ENCODE peak calls at places on chromosome 18, in six cellular contexts. X is K562, O is GM23248, S is A673, W is neural progenitor cell, H is PC-3. P is an unnamed sample.

GRCh38 chr18:38611036-38611964 is 1045.7 kb upstream of the CELF4 start:
- DNase-seq in X (no peak), O (no peak), S (no peak), W (no peak), H (no peak), P (no peak)

GRCh38 chr18:9866627-9867453 is 18.9 kb upstream of the TXNDC2 start:
- DNase-seq in X (peak), O (no peak), S (no peak), W (no peak), H (peak), P (peak)

GRCh38 chr18:7808054-7808453 is 240.9 kb downstream of the PTPRM start:
- DNase-seq in X (no peak), O (no peak), S (no peak), W (no peak), H (no peak), P (no peak)

GRCh38 chr18:63765837-63766236 is 9.4 kb upstream of the SERPINB7 start:
- DNase-seq in X (no peak), O (no peak), S (no peak), W (no peak), H (no peak), P (no peak)

GRCh38 chr18:43882358-43882757 is 605.1 kb upstream of the SYT4 start:
- DNase-seq in X (no peak), O (no peak), S (no peak), W (no peak), H (no peak), P (no peak)

GRCh38 chr18:54162431-54162830 is 62.0 kb downstream of the MBD2 start:
- DNase-seq in X (no peak), O (peak), S (no peak), W (no peak), H (peak), P (peak)

GRCh38 chr18:27546991-27547390 is 361.9 kb upstream of the CHST9 start:
- DNase-seq in X (no peak), O (no peak), S (no peak), W (no peak), H (no peak), P (no peak)

GRCh38 chr18:10201226-10201625 is 253.2 kb upstream of the APCDD1 start:
- DNase-seq in X (no peak), O (no peak), S (no peak), W (no peak), H (no peak), P (no peak)

GRCh38 chr18:44777429-44778192 is 96.9 kb downstream of the SETBP1 start:
- DNase-seq in X (no peak), O (no peak), S (no peak), W (no peak), H (no peak), P (no peak)

GRCh38 chr18:66168834-66169233 is 418.0 kb downstream of the CDH7 start:
- DNase-seq in X (no peak), O (no peak), S (no peak), W (no peak), H (no peak), P (no peak)

GRCh38 chr18:34707670-34708069 is 2.4 kb upstream of the DTNA start:
- DNase-seq in X (no peak), O (peak), S (peak), W (peak), H (peak), P (peak)

GRCh38 chr18:44582432-44582831 is 98.3 kb upstream of the SETBP1 start:
- DNase-seq in X (no peak), O (no peak), S (no peak), W (no peak), H (no peak), P (no peak)

GRCh38 chr18:70422061-70422965 is 133.5 kb downstream of the SOCS6 start:
- DNase-seq in X (peak), O (peak), S (no peak), W (no peak), H (peak), P (peak)

GRCh38 chr18:45839415-45840395 is 14.2 kb downstream of the SIGLEC15 start:
- DNase-seq in X (peak), O (peak), S (peak), W (peak), H (peak), P (peak)

GRCh38 chr18:54150226-54150625 is 74.2 kb downstream of the MBD2 start:
- DNase-seq in X (no peak), O (no peak), S (no peak), W (no peak), H (peak), P (no peak)

GRCh38 chr18:32549248-32549842 is 78.7 kb upstream of the GAREM1 start:
- DNase-seq in X (peak), O (peak), S (peak), W (peak), H (peak), P (peak)

GRCh38 chr18:34153711-34154110 is 71.0 kb downstream of the NOL4 start:
- DNase-seq in X (no peak), O (peak), S (peak), W (no peak), H (peak), P (peak)

GRCh38 chr18:36580874-36581750 is 247.7 kb downstream of the TPGS2 start:
- DNase-seq in X (no peak), O (peak), S (no peak), W (no peak), H (peak), P (peak)

GRCh38 chr18:31267823-31268481 is 50.0 kb upstream of the DSG1 start:
- DNase-seq in X (no peak), O (no peak), S (no peak), W (no peak), H (no peak), P (no peak)

GRCh38 chr18:4750392-4751346 is 295.6 kb upstream of the DLGAP1 start:
- DNase-seq in X (no peak), O (no peak), S (no peak), W (no peak), H (no peak), P (no peak)

GRCh38 chr18:23209031-23209430 is 73.7 kb downstream of the CABLES1 start:
- DNase-seq in X (no peak), O (peak), S (no peak), W (no peak), H (peak), P (no peak)

GRCh38 chr18:46199515-46200147 is 95.4 kb downstream of the HAUS1 start:
- DNase-seq in X (peak), O (peak), S (no peak), W (no peak), H (peak), P (peak)

GRCh38 chr18:7749510-7749981 is 182.4 kb downstream of the PTPRM start:
- DNase-seq in X (no peak), O (no peak), S (no peak), W (no peak), H (no peak), P (no peak)

GRCh38 chr18:70522183-70522582 is 233.3 kb downstream of the SOCS6 start:
- DNase-seq in X (no peak), O (no peak), S (no peak), W (no peak), H (no peak), P (no peak)

GRCh38 chr18:76446321-76446720 is 48.7 kb downstream of the ZNF516 start:
- DNase-seq in X (no peak), O (peak), S (no peak), W (no peak), H (no peak), P (no peak)

GRCh38 chr18:42706618-42707017 is 408.9 kb downstream of the RIT2 start:
- DNase-seq in X (no peak), O (no peak), S (peak), W (peak), H (no peak), P (no peak)

GRCh38 chr18:515838-516237 is 15.3 kb upstream of the COLEC12 start:
- DNase-seq in X (no peak), O (peak), S (no peak), W (peak), H (peak), P (no peak)

GRCh38 chr18:40415224-40415791 is 1539.7 kb upstream of the PIK3C3 start:
- DNase-seq in X (no peak), O (peak), S (no peak), W (no peak), H (no peak), P (no peak)

GRCh38 chr18:23220355-23220754 is 85.1 kb downstream of the CABLES1 start:
- DNase-seq in X (no peak), O (no peak), S (no peak), W (no peak), H (no peak), P (no peak)

GRCh38 chr18:28512357-28512756 is 335.4 kb upstream of the CDH2 start:
- DNase-seq in X (no peak), O (peak), S (no peak), W (no peak), H (no peak), P (no peak)

GRCh38 chr18:66523219-66523991 is 80.5 kb downstream of the CDH19 start:
- DNase-seq in X (no peak), O (no peak), S (no peak), W (no peak), H (peak), P (no peak)

GRCh38 chr18:10354241-10354811 is 100.1 kb upstream of the APCDD1 start:
- DNase-seq in X (no peak), O (peak), S (no peak), W (no peak), H (no peak), P (peak)

GRCh38 chr18:7369006-7369405 is 138.1 kb downstream of the LRRC30 start:
- DNase-seq in X (no peak), O (no peak), S (no peak), W (peak), H (no peak), P (no peak)

GRCh38 chr18:55244520-55244919 is 285.3 kb upstream of the CCDC68 start:
- DNase-seq in X (no peak), O (peak), S (no peak), W (no peak), H (no peak), P (no peak)

GRCh38 chr18:37871583-37871982 is 306.0 kb upstream of the CELF4 start:
- DNase-seq in X (no peak), O (no peak), S (no peak), W (no peak), H (no peak), P (no peak)

GRCh38 chr18:76620326-76620813 is 125.3 kb upstream of the ZNF516 start:
- DNase-seq in X (peak), O (peak), S (peak), W (peak), H (no peak), P (peak)

GRCh38 chr18:24271381-24272331 is 126.0 kb downstream of the OSBPL1A start:
- DNase-seq in X (peak), O (peak), S (peak), W (peak), H (peak), P (peak)
- TF ChIP-seq EZH2 in X (no peak), O (no peak), S (no peak), W (no peak), H (no peak), P (no peak)

GRCh38 chr18:48136544-48137353 is 206.3 kb upstream of the SMAD2 start:
- DNase-seq in X (no peak), O (peak), S (no peak), W (peak), H (no peak), P (no peak)
- TF ChIP-seq EZH2 in X (no peak), O (no peak), S (peak), W (peak), H (no peak), P (no peak)

GRCh38 chr18:75209952-75210261 is 690 bp upstream of the TSHZ1 start:
- DNase-seq in X (peak), O (peak), S (peak), W (peak), H (no peak), P (no peak)
- TF ChIP-seq EZH2 in X (no peak), O (no peak), S (no peak), W (no peak), H (no peak), P (no peak)

DNA sequence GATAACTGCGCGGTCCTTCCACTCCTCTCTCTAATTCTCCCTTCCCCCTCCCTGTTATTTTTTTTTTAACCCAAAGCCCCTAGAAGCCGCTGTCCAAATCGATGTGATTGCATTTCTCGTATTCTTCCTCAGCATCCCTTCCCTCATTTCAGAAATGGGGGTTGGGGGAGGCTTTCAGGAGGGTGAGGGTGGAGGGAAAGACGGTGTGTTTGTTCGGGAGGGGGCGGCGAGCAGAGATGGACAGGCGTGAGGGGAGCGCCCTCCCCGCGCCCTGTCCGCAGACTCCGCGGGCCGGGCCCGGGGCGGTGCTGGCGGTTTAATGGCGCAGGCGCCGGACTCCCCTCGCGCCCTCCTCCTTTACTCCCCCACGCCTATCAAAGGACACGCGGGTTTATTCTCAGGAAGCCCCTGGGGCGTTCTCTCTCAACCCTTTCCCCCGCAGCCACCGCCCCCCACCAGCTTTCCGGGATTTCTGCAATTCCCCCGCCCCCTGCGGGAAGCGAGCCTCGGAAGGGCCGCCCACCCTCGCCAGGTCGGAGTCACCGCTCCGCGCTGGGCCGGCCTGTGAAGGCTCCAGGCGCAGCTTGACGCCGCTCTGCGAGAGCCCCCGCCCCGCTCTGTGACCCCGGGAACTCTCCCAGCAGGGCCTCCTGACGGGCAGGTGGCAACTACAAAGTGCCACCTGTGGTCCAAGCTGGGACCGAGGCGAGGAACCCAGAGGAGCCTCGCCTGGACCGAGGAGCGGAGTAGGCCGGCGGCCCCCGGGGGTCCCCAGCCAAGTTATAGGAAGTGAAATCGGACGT is 981 bp downstream of the ST8SIA3 start:
- DNase-seq in X (no peak), O (no peak), S (no peak), W (peak), H (no peak), P (no peak)
- TF ChIP-seq EZH2 in X (no peak), O (peak), S (peak), W (no peak), H (no peak), P (no peak)

GRCh38 chr18:49910986-49911385 is 97.7 kb upstream of the ACAA2 start:
- DNase-seq in X (no peak), O (no peak), S (no peak), W (no peak), H (no peak), P (no peak)
- TF ChIP-seq EZH2 in X (no peak), O (no peak), S (no peak), W (no peak), H (no peak), P (no peak)

DNA sequence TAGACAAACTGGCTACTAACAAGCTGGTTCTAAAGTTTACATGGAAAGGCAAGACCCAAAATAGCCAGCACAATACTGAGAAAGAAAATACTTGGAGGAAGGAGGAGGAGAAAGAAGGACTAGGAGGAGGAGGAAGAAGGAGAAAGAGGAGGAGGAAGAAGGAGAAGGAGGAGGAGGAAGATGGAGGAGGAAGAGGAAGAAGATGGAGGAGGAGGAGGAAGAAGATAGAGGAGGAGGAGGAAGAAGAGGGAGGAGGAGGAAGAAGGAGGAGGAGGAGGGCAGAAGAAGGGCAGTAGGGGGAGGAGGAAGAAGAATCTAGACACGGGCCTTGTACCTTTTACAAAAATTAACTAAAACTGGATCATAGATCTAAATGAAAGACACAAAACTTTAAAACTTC is 92.6 kb downstream of the METTL4 start:
- DNase-seq in X (no peak), O (no peak), S (no peak), W (no peak), H (no peak), P (no peak)
- TF ChIP-seq EZH2 in X (no peak), O (no peak), S (no peak), W (no peak), H (no peak), P (no peak)

DNA sequence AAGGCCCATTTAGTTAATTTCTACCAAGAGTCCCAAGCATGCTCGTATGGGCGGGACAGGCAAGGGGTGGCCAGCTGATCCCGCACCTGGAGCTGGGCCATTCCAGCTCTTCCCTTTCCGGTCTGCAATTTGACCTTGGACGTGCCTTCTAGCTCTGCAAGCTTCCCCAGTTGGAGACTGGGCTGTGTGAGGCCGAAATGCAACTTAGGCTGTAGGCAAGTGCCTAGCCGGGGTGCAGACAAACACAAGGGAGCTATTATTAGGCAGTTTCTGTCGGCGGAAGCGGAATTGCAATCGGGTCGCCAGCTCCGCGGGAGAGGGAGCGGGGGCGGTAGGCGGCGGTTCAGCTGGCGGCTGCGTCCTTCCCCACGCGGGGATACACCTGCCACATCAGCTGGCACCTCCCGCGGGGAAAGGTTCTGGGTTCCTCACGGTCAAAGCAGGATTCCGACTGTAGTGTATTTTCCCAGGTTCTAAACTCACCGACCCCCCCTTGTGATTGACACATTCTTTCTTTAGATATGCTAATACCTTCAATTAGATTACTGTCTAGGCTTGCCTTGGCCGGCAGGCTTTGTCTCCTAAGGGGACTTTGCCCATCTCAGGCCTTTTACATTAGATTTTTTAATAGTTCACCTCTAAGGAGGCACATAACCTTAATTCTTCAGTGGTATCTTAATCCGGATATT is 17.1 kb upstream of the ZNF532 start:
- DNase-seq in X (no peak), O (no peak), S (peak), W (peak), H (no peak), P (no peak)
- TF ChIP-seq EZH2 in X (no peak), O (no peak), S (no peak), W (no peak), H (no peak), P (no peak)

GRCh38 chr18:79395761-79396404 is at the start of gene NFATC1:
- DNase-seq in X (peak), O (peak), S (peak), W (peak), H (peak), P (peak)
- TF ChIP-seq EZH2 in X (no peak), O (no peak), S (no peak), W (no peak), H (no peak), P (no peak)

GRCh38 chr18:59222341-59222740 is 2.4 kb downstream of the GRP start:
- DNase-seq in X (no peak), O (no peak), S (no peak), W (no peak), H (peak), P (no peak)

GRCh38 chr18:59219672-59220163 is at the start of gene GRP:
- DNase-seq in X (no peak), O (no peak), S (peak), W (peak), H (no peak), P (no peak)

GRCh38 chr18:59220164-59220783 is 316 bp downstream of the GRP start:
- DNase-seq in X (no peak), O (peak), S (no peak), W (peak), H (no peak), P (no peak)

GRCh38 chr18:59218018-59218417 is 1.9 kb upstream of the GRP start:
- DNase-seq in X (no peak), O (no peak), S (no peak), W (peak), H (no peak), P (no peak)

GRCh38 chr18:59220784-59221765 is 1.1 kb downstream of the GRP start:
- DNase-seq in X (no peak), O (peak), S (no peak), W (peak), H (no peak), P (no peak)
- TF ChIP-seq EZH2 in X (no peak), O (no peak), S (no peak), W (peak), H (no peak), P (no peak)